ENCODE peak calls at places on chromosome 1, in four cellular contexts. One of them, this sample, is unnamed.

GRCh38 chr1:199310701-199311100 is 671.9 kb downstream of the PTPRC start:
- DNase-seq in fibroblast of lung: no peak
- DNase-seq in SK-MEL-5: no peak
- DNase-seq in BJ: no peak
- DNase-seq in this sample: no peak

GRCh38 chr1:10031461-10031860 is 1.3 kb upstream of the UBE4B start:
- DNase-seq in SK-MEL-5: no peak
- DNase-seq in BJ: no peak
- DNase-seq in fibroblast of lung: no peak
- DNase-seq in this sample: no peak

GRCh38 chr1:211935448-211935970 is 99.8 kb downstream of the INTS7 start:
- DNase-seq in fibroblast of lung: no peak
- DNase-seq in SK-MEL-5: no peak
- DNase-seq in BJ: no peak
- DNase-seq in this sample: no peak

GRCh38 chr1:171350579-171350978 is 36.6 kb downstream of the FMO4 start:
- DNase-seq in fibroblast of lung: no peak
- DNase-seq in BJ: no peak
- DNase-seq in SK-MEL-5: no peak
- DNase-seq in this sample: no peak

GRCh38 chr1:109756848-109757521 is 6.7 kb downstream of the EPS8L3 start:
- DNase-seq in fibroblast of lung: no peak
- DNase-seq in SK-MEL-5: no peak
- DNase-seq in BJ: no peak
- DNase-seq in this sample: no peak

GRCh38 chr1:205582471-205583291 is 49.1 kb downstream of the ELK4 start:
- DNase-seq in fibroblast of lung: no peak
- DNase-seq in BJ: no peak
- DNase-seq in SK-MEL-5: no peak
- DNase-seq in this sample: no peak

GRCh38 chr1:212814989-212815388 is 23.3 kb downstream of the TATDN3 start:
- DNase-seq in BJ: no peak
- DNase-seq in SK-MEL-5: peak
- DNase-seq in fibroblast of lung: peak
- DNase-seq in this sample: peak

GRCh38 chr1:27862671-27863551 is 9.4 kb upstream of the THEMIS2 start:
- DNase-seq in SK-MEL-5: no peak
- DNase-seq in fibroblast of lung: peak
- DNase-seq in BJ: peak
- DNase-seq in this sample: no peak

GRCh38 chr1:34781071-34781843 is at the start of gene GJB3:
- DNase-seq in fibroblast of lung: no peak
- DNase-seq in SK-MEL-5: no peak
- DNase-seq in BJ: no peak
- DNase-seq in this sample: no peak

GRCh38 chr1:24657781-24658180 is 14.7 kb downstream of the SRRM1 start:
- DNase-seq in BJ: no peak
- DNase-seq in SK-MEL-5: no peak
- DNase-seq in fibroblast of lung: no peak
- DNase-seq in this sample: no peak

GRCh38 chr1:29688477-29689365 is 452.4 kb downstream of the PTPRU start:
- DNase-seq in fibroblast of lung: peak
- DNase-seq in BJ: peak
- DNase-seq in SK-MEL-5: no peak
- DNase-seq in this sample: no peak

GRCh38 chr1:11690132-11690668 is 1.3 kb upstream of the DRAXIN start:
- DNase-seq in BJ: no peak
- DNase-seq in fibroblast of lung: no peak
- DNase-seq in SK-MEL-5: no peak
- DNase-seq in this sample: no peak

GRCh38 chr1:212667223-212668139 is 32.2 kb downstream of the BATF3 start:
- DNase-seq in fibroblast of lung: peak
- DNase-seq in BJ: peak
- DNase-seq in SK-MEL-5: peak
- DNase-seq in this sample: peak

GRCh38 chr1:1470626-1471388 is 758 bp upstream of the ATAD3B start:
- DNase-seq in fibroblast of lung: no peak
- DNase-seq in SK-MEL-5: peak
- DNase-seq in BJ: no peak
- DNase-seq in this sample: no peak

GRCh38 chr1:18760156-18760555 is 99.3 kb downstream of the TAS1R2 start:
- DNase-seq in fibroblast of lung: no peak
- DNase-seq in BJ: no peak
- DNase-seq in SK-MEL-5: no peak
- DNase-seq in this sample: no peak

GRCh38 chr1:169288011-169288414 is 79.6 kb downstream of the NME7 start:
- DNase-seq in SK-MEL-5: no peak
- DNase-seq in fibroblast of lung: no peak
- DNase-seq in BJ: peak
- DNase-seq in this sample: no peak

GRCh38 chr1:18907021-18907913 is 4.9 kb upstream of the ALDH4A1 start:
- DNase-seq in BJ: no peak
- DNase-seq in fibroblast of lung: peak
- DNase-seq in SK-MEL-5: peak
- DNase-seq in this sample: peak

GRCh38 chr1:173715538-173715844 is 710 bp downstream of the KLHL20 start:
- DNase-seq in SK-MEL-5: no peak
- DNase-seq in fibroblast of lung: no peak
- DNase-seq in BJ: no peak
- DNase-seq in this sample: no peak

GRCh38 chr1:167880570-167880969 is 33.4 kb downstream of the ADCY10 start:
- DNase-seq in BJ: no peak
- DNase-seq in SK-MEL-5: no peak
- DNase-seq in fibroblast of lung: no peak
- DNase-seq in this sample: no peak

GRCh38 chr1:17887646-17888395 is 132.7 kb downstream of the ACTL8 start:
- DNase-seq in BJ: no peak
- DNase-seq in SK-MEL-5: no peak
- DNase-seq in fibroblast of lung: no peak
- DNase-seq in this sample: no peak

GRCh38 chr1:88658419-88658818 is 25.7 kb upstream of the PKN2 start:
- DNase-seq in BJ: no peak
- DNase-seq in SK-MEL-5: no peak
- DNase-seq in fibroblast of lung: no peak
- DNase-seq in this sample: peak

GRCh38 chr1:233364695-233365539 is 37.4 kb downstream of the MAP3K21 start:
- DNase-seq in fibroblast of lung: peak
- DNase-seq in SK-MEL-5: peak
- DNase-seq in BJ: peak
- DNase-seq in this sample: no peak

GRCh38 chr1:169236143-169236542 is 129.7 kb downstream of the ATP1B1 start:
- DNase-seq in BJ: no peak
- DNase-seq in fibroblast of lung: peak
- DNase-seq in SK-MEL-5: peak
- DNase-seq in this sample: no peak

GRCh38 chr1:58975888-58976287 is 192.0 kb upstream of the JUN start:
- DNase-seq in SK-MEL-5: no peak
- DNase-seq in BJ: no peak
- DNase-seq in fibroblast of lung: no peak
- DNase-seq in this sample: no peak

GRCh38 chr1:89842547-89843278 is 21.9 kb downstream of the LRRC8D start:
- DNase-seq in SK-MEL-5: no peak
- DNase-seq in BJ: no peak
- DNase-seq in fibroblast of lung: peak
- DNase-seq in this sample: peak

GRCh38 chr1:32205401-32206370 is at the start of gene IQCC:
- DNase-seq in SK-MEL-5: peak
- DNase-seq in BJ: no peak
- DNase-seq in fibroblast of lung: peak
- DNase-seq in this sample: peak

GRCh38 chr1:116494745-116495144 is 76.1 kb downstream of the CD58 start:
- DNase-seq in SK-MEL-5: no peak
- DNase-seq in fibroblast of lung: no peak
- DNase-seq in BJ: no peak
- DNase-seq in this sample: no peak

GRCh38 chr1:201376464-201377374 is 761 bp downstream of the TNNT2 start:
- DNase-seq in fibroblast of lung: peak
- DNase-seq in SK-MEL-5: peak
- DNase-seq in BJ: peak
- DNase-seq in this sample: peak

GRCh38 chr1:76627498-76627897 is 239.8 kb upstream of the ST6GALNAC5 start:
- DNase-seq in SK-MEL-5: no peak
- DNase-seq in fibroblast of lung: no peak
- DNase-seq in BJ: no peak
- DNase-seq in this sample: no peak

GRCh38 chr1:59678065-59678808 is 136.5 kb upstream of the HOOK1 start:
- DNase-seq in BJ: no peak
- DNase-seq in SK-MEL-5: no peak
- DNase-seq in fibroblast of lung: no peak
- DNase-seq in this sample: no peak

GRCh38 chr1:8602471-8603219 is 214.8 kb downstream of the RERE start:
- DNase-seq in SK-MEL-5: no peak
- DNase-seq in BJ: no peak
- DNase-seq in fibroblast of lung: no peak
- DNase-seq in this sample: no peak

GRCh38 chr1:234163267-234163919 is 209.9 kb upstream of the COA6 start:
- DNase-seq in BJ: no peak
- DNase-seq in SK-MEL-5: no peak
- DNase-seq in fibroblast of lung: no peak
- DNase-seq in this sample: no peak

GRCh38 chr1:43274804-43275180 is 5.0 kb downstream of the TMEM125 start:
- DNase-seq in BJ: no peak
- DNase-seq in fibroblast of lung: no peak
- DNase-seq in SK-MEL-5: no peak
- DNase-seq in this sample: no peak

GRCh38 chr1:198275598-198275997 is 118.8 kb downstream of the NEK7 start:
- DNase-seq in BJ: no peak
- DNase-seq in SK-MEL-5: no peak
- DNase-seq in fibroblast of lung: peak
- DNase-seq in this sample: no peak

GRCh38 chr1:111471012-111471411 is 2.8 kb upstream of the C1orf162 start:
- DNase-seq in SK-MEL-5: no peak
- DNase-seq in fibroblast of lung: no peak
- DNase-seq in BJ: no peak
- DNase-seq in this sample: no peak

GRCh38 chr1:213976665-213977485 is 10.9 kb upstream of the PROX1 start:
- DNase-seq in SK-MEL-5: no peak
- DNase-seq in fibroblast of lung: no peak
- DNase-seq in BJ: no peak
- DNase-seq in this sample: no peak

GRCh38 chr1:1752671-1753606 is 25.3 kb downstream of the NADK start:
- DNase-seq in BJ: no peak
- DNase-seq in SK-MEL-5: no peak
- DNase-seq in fibroblast of lung: no peak
- DNase-seq in this sample: no peak

GRCh38 chr1:40432644-40433385 is 17.5 kb upstream of the ZFP69B start:
- DNase-seq in SK-MEL-5: no peak
- DNase-seq in fibroblast of lung: no peak
- DNase-seq in BJ: peak
- DNase-seq in this sample: no peak

GRCh38 chr1:207499573-207499972 is 3.6 kb downstream of the CR1 start:
- DNase-seq in fibroblast of lung: peak
- DNase-seq in SK-MEL-5: peak
- DNase-seq in BJ: no peak
- DNase-seq in this sample: peak

GRCh38 chr1:37734629-37735591 is 30.0 kb downstream of the EPHA10 start:
- DNase-seq in BJ: no peak
- DNase-seq in fibroblast of lung: no peak
- DNase-seq in SK-MEL-5: no peak
- DNase-seq in this sample: no peak

This sample was measured in NCI-H526.